ENCODE peak calls at places on chromosomes 1 and 21, in four cellular contexts. H is NCI-H1417, W is GM04503, A is H54. M is an unnamed sample.

GRCh38 chr21:17463441-17463840 is 49.4 kb upstream of the CXADR start:
- DNase-seq in H (no peak), W (peak; percentile 69), A (no peak), M (no peak)

GRCh38 chr1:26471498-26472329 is 526 bp upstream of the HMGN2 start:
- DNase-seq in H (no peak), W (peak; percentile 26), A (peak; percentile 36), M (peak; percentile 31)

GRCh38 chr1:180962178-180962577 is 49.5 kb downstream of the KIAA1614 start:
- DNase-seq in H (peak; percentile 76), W (no peak), A (no peak), M (no peak)

GRCh38 chr1:23585321-23586022 is 26.2 kb upstream of the ID3 start:
- DNase-seq in H (no peak), W (peak; percentile 99), A (peak; percentile 45), M (peak; percentile 93)

GRCh38 chr1:46691997-46692790 is 20.5 kb downstream of the TEX38 start:
- DNase-seq in H (no peak), W (no peak), A (no peak), M (no peak)

GRCh38 chr1:156823210-156823790 is 6.7 kb upstream of the SH2D2A start:
- DNase-seq in H (no peak), W (no peak), A (no peak), M (no peak)

GRCh38 chr1:151885479-151885878 is 23.8 kb downstream of the THEM4 start:
- DNase-seq in H (no peak), W (no peak), A (no peak), M (no peak)

GRCh38 chr1:240508201-240508600 is 103.8 kb downstream of the GREM2 start:
- DNase-seq in H (no peak), W (no peak), A (no peak), M (no peak)

GRCh38 chr1:13702425-13703127 is 2.6 kb downstream of the PRDM2 start:
- DNase-seq in H (no peak), W (no peak), A (no peak), M (no peak)

GRCh38 chr1:95384570-95384969 is 150.6 kb downstream of the RWDD3 start:
- DNase-seq in H (no peak), W (no peak), A (no peak), M (no peak)

GRCh38 chr1:175338447-175339135 is 146.0 kb upstream of the KIAA0040 start:
- DNase-seq in H (peak; percentile 44), W (no peak), A (peak; percentile 21), M (peak; percentile 14)

GRCh38 chr1:17891205-17892110 is 136.3 kb downstream of the ACTL8 start:
- DNase-seq in H (no peak), W (no peak), A (no peak), M (no peak)

GRCh38 chr1:21592086-21592865 is 76.9 kb downstream of the RAP1GAP start:
- DNase-seq in H (peak; percentile 13), W (no peak), A (no peak), M (no peak)

GRCh38 chr1:1303736-1304135 is 4.0 kb downstream of the ACAP3 start:
- DNase-seq in H (no peak), W (no peak), A (no peak), M (no peak)

GRCh38 chr1:115469703-115470476 is 131.8 kb upstream of the NGF start:
- DNase-seq in H (peak; percentile 65), W (no peak), A (peak; percentile 80), M (peak; percentile 22)

GRCh38 chr1:152328801-152329391 is 3.9 kb upstream of the FLG start:
- DNase-seq in H (no peak), W (peak; percentile 13), A (no peak), M (no peak)

GRCh38 chr1:156438278-156438987 is 62.1 kb downstream of the MEF2D start:
- DNase-seq in H (no peak), W (no peak), A (no peak), M (no peak)

GRCh38 chr1:202576816-202577215 is 133.4 kb downstream of the SYT2 start:
- DNase-seq in H (no peak), W (peak; percentile 79), A (no peak), M (no peak)

GRCh38 chr1:202156590-202156989 is 3.8 kb downstream of the PTPN7 start:
- DNase-seq in H (no peak), W (no peak), A (no peak), M (no peak)

GRCh38 chr1:159746676-159747075 is 32.3 kb upstream of the CRP start:
- DNase-seq in H (no peak), W (no peak), A (no peak), M (no peak)

GRCh38 chr1:180946056-180946455 is 33.4 kb downstream of the KIAA1614 start:
- DNase-seq in H (no peak), W (no peak), A (no peak), M (no peak)

GRCh38 chr1:168621356-168621755 is 45.0 kb downstream of the XCL1 start:
- DNase-seq in H (no peak), W (peak; percentile 21), A (no peak), M (no peak)

GRCh38 chr1:210724768-210725167 is 396.1 kb downstream of the HHAT start:
- DNase-seq in H (no peak), W (no peak), A (no peak), M (no peak)

GRCh38 chr1:110118636-110119396 is 6.6 kb downstream of the UBL4B start:
- DNase-seq in H (peak; percentile 18), W (peak; percentile 12), A (no peak), M (no peak)

GRCh38 chr21:33682992-33683627 is 40.8 kb downstream of the ITSN1 start:
- DNase-seq in H (peak; percentile 15), W (peak; percentile 74), A (peak; percentile 42), M (peak; percentile 55)

GRCh38 chr1:202107321-202107761 is 15.4 kb upstream of the GPR37L1 start:
- DNase-seq in H (peak; percentile 94), W (no peak), A (no peak), M (no peak)

GRCh38 chr1:198444792-198445191 is 95.7 kb downstream of the ATP6V1G3 start:
- DNase-seq in H (no peak), W (peak; percentile 53), A (no peak), M (peak; percentile 89)

GRCh38 chr1:187872555-187872954 is 1043.8 kb downstream of the PLA2G4A start:
- DNase-seq in H (no peak), W (no peak), A (no peak), M (no peak)

GRCh38 chr21:41321908-41322495 is 5.4 kb downstream of the FAM3B start:
- DNase-seq in H (peak; percentile 33), W (no peak), A (no peak), M (no peak)

GRCh38 chr1:44707959-44708831 is 22.8 kb downstream of the RNU5D-1 start:
- DNase-seq in H (no peak), W (peak; percentile 27), A (no peak), M (peak; percentile 44)

GRCh38 chr1:202159534-202160371 is 649 bp downstream of the PTPN7 start:
- DNase-seq in H (no peak), W (no peak), A (no peak), M (no peak)

GRCh38 chr1:224213438-224214119 is 30.5 kb downstream of the DEGS1 start:
- DNase-seq in H (no peak), W (no peak), A (no peak), M (no peak)

GRCh38 chr1:99456536-99456935 is 189.4 kb upstream of the PALMD start:
- DNase-seq in H (no peak), W (no peak), A (no peak), M (no peak)

GRCh38 chr21:44547656-44548331 is 3.5 kb downstream of the KRTAP10-2 start:
- DNase-seq in H (no peak), W (no peak), A (no peak), M (no peak)

GRCh38 chr1:108560430-108561144 is 687 bp downstream of the EEIG2 start:
- DNase-seq in H (peak; percentile 90), W (no peak), A (peak; percentile 54), M (peak; percentile 61)

GRCh38 chr1:48202030-48202752 is 20.3 kb upstream of the SLC5A9 start:
- DNase-seq in H (peak; percentile 84), W (peak; percentile 56), A (peak; percentile 4), M (peak; percentile 41)

GRCh38 chr1:87131809-87132663 is 196.6 kb upstream of the LMO4 start:
- DNase-seq in H (peak; percentile 79), W (peak; percentile 25), A (peak; percentile 82), M (peak; percentile 65)

GRCh38 chr1:234606731-234607090 is 3.3 kb downstream of the IRF2BP2 start:
- DNase-seq in H (peak; percentile 65), W (no peak), A (no peak), M (no peak)

GRCh38 chr1:18309552-18310155 is 171.1 kb upstream of the KLHDC7A start:
- DNase-seq in H (no peak), W (no peak), A (no peak), M (no peak)